ENCODE peak calls at places on chromosomes 4 and X, in ten cellular contexts. One of them, this sample, is unnamed.

GRCh38 chrX:16155586-16155985 is 11.7 kb upstream of the MAGEB17 start:
- DNase-seq in AG09309: no peak
- DNase-seq in HCT116: no peak
- DNase-seq in left ventricle myocardium superior: no peak
- DNase-seq in NCI-H1105: peak
- DNase-seq in anterior cingulate cortex: no peak
- DNase-seq in GM19239: no peak
- DNase-seq in nephron progenitor cell: no peak
- DNase-seq in body of pancreas: no peak
- DNase-seq in glutamatergic neuron: no peak
- DNase-seq in this sample: no peak

GRCh38 chrX:119523664-119524184 is 41.5 kb downstream of the STEEP1 start:
- DNase-seq in AG09309: no peak
- DNase-seq in HCT116: no peak
- DNase-seq in left ventricle myocardium superior: no peak
- DNase-seq in NCI-H1105: no peak
- DNase-seq in anterior cingulate cortex: no peak
- DNase-seq in GM19239: no peak
- DNase-seq in nephron progenitor cell: no peak
- DNase-seq in body of pancreas: no peak
- DNase-seq in glutamatergic neuron: no peak
- DNase-seq in this sample: no peak

GRCh38 chr4:39942507-39942906 is 35.2 kb downstream of the PDS5A start:
- DNase-seq in AG09309: no peak
- DNase-seq in HCT116: no peak
- DNase-seq in left ventricle myocardium superior: no peak
- DNase-seq in NCI-H1105: no peak
- DNase-seq in anterior cingulate cortex: no peak
- DNase-seq in GM19239: no peak
- DNase-seq in nephron progenitor cell: no peak
- DNase-seq in body of pancreas: no peak
- DNase-seq in glutamatergic neuron: no peak
- DNase-seq in this sample: no peak

GRCh38 chrX:18874560-18875255 is 109.2 kb downstream of the PHKA2 start:
- DNase-seq in AG09309: no peak
- DNase-seq in HCT116: no peak
- DNase-seq in left ventricle myocardium superior: no peak
- DNase-seq in NCI-H1105: no peak
- DNase-seq in anterior cingulate cortex: no peak
- DNase-seq in GM19239: no peak
- DNase-seq in nephron progenitor cell: no peak
- DNase-seq in body of pancreas: no peak
- DNase-seq in glutamatergic neuron: no peak
- DNase-seq in this sample: no peak

GRCh38 chr4:8128096-8128856 is 30.3 kb downstream of the ABLIM2 start:
- DNase-seq in AG09309: no peak
- DNase-seq in HCT116: no peak
- DNase-seq in left ventricle myocardium superior: no peak
- DNase-seq in NCI-H1105: no peak
- DNase-seq in anterior cingulate cortex: no peak
- DNase-seq in GM19239: no peak
- DNase-seq in nephron progenitor cell: peak
- DNase-seq in body of pancreas: no peak
- DNase-seq in glutamatergic neuron: no peak
- DNase-seq in this sample: no peak

GRCh38 chr4:118865091-118865708 is 23.5 kb upstream of the SYNPO2 start:
- DNase-seq in AG09309: no peak
- DNase-seq in HCT116: peak
- DNase-seq in left ventricle myocardium superior: no peak
- DNase-seq in NCI-H1105: peak
- DNase-seq in anterior cingulate cortex: no peak
- DNase-seq in GM19239: peak
- DNase-seq in nephron progenitor cell: peak
- DNase-seq in body of pancreas: peak
- DNase-seq in glutamatergic neuron: no peak
- DNase-seq in this sample: no peak

GRCh38 chr4:102623622-102624021 is 122.5 kb downstream of the NFKB1 start:
- DNase-seq in AG09309: no peak
- DNase-seq in HCT116: peak
- DNase-seq in left ventricle myocardium superior: no peak
- DNase-seq in NCI-H1105: no peak
- DNase-seq in anterior cingulate cortex: peak
- DNase-seq in GM19239: no peak
- DNase-seq in nephron progenitor cell: no peak
- DNase-seq in body of pancreas: no peak
- DNase-seq in glutamatergic neuron: no peak
- DNase-seq in this sample: no peak

GRCh38 chrX:49184294-49185061 is 1.7 kb downstream of the PRICKLE3 start:
- DNase-seq in AG09309: no peak
- DNase-seq in HCT116: peak
- DNase-seq in left ventricle myocardium superior: peak
- DNase-seq in NCI-H1105: peak
- DNase-seq in anterior cingulate cortex: peak
- DNase-seq in GM19239: no peak
- DNase-seq in nephron progenitor cell: peak
- DNase-seq in body of pancreas: peak
- DNase-seq in glutamatergic neuron: peak
- DNase-seq in this sample: peak

GRCh38 chr4:164706675-164707074 is 47.3 kb upstream of the SMIM31 start:
- DNase-seq in AG09309: no peak
- DNase-seq in HCT116: no peak
- DNase-seq in left ventricle myocardium superior: no peak
- DNase-seq in NCI-H1105: no peak
- DNase-seq in anterior cingulate cortex: no peak
- DNase-seq in GM19239: no peak
- DNase-seq in nephron progenitor cell: no peak
- DNase-seq in body of pancreas: no peak
- DNase-seq in glutamatergic neuron: no peak
- DNase-seq in this sample: no peak

GRCh38 chr4:67327245-67327860 is 217.9 kb downstream of the CENPC start:
- DNase-seq in AG09309: peak
- DNase-seq in HCT116: peak
- DNase-seq in left ventricle myocardium superior: no peak
- DNase-seq in NCI-H1105: peak
- DNase-seq in anterior cingulate cortex: peak
- DNase-seq in GM19239: peak
- DNase-seq in nephron progenitor cell: peak
- DNase-seq in body of pancreas: peak
- DNase-seq in glutamatergic neuron: peak
- DNase-seq in this sample: peak

GRCh38 chr4:41069838-41070237 is 144.5 kb downstream of the APBB2 start:
- DNase-seq in AG09309: no peak
- DNase-seq in HCT116: no peak
- DNase-seq in left ventricle myocardium superior: no peak
- DNase-seq in NCI-H1105: no peak
- DNase-seq in anterior cingulate cortex: no peak
- DNase-seq in GM19239: no peak
- DNase-seq in nephron progenitor cell: no peak
- DNase-seq in body of pancreas: no peak
- DNase-seq in glutamatergic neuron: no peak
- DNase-seq in this sample: no peak

GRCh38 chrX:70132877-70133302 is 357 bp upstream of the IGBP1 start:
- DNase-seq in AG09309: no peak
- DNase-seq in HCT116: no peak
- DNase-seq in left ventricle myocardium superior: no peak
- DNase-seq in NCI-H1105: no peak
- DNase-seq in anterior cingulate cortex: no peak
- DNase-seq in GM19239: no peak
- DNase-seq in nephron progenitor cell: no peak
- DNase-seq in body of pancreas: no peak
- DNase-seq in glutamatergic neuron: no peak
- DNase-seq in this sample: no peak

GRCh38 chr4:113636438-113636818 is 125.1 kb downstream of the CAMK2D start:
- DNase-seq in AG09309: no peak
- DNase-seq in HCT116: no peak
- DNase-seq in left ventricle myocardium superior: no peak
- DNase-seq in NCI-H1105: no peak
- DNase-seq in anterior cingulate cortex: no peak
- DNase-seq in GM19239: peak
- DNase-seq in nephron progenitor cell: no peak
- DNase-seq in body of pancreas: no peak
- DNase-seq in glutamatergic neuron: no peak
- DNase-seq in this sample: no peak

GRCh38 chr4:3266076-3266475 is 17.1 kb downstream of the MSANTD1 start:
- DNase-seq in AG09309: no peak
- DNase-seq in HCT116: no peak
- DNase-seq in left ventricle myocardium superior: no peak
- DNase-seq in NCI-H1105: no peak
- DNase-seq in anterior cingulate cortex: no peak
- DNase-seq in GM19239: no peak
- DNase-seq in nephron progenitor cell: no peak
- DNase-seq in body of pancreas: no peak
- DNase-seq in glutamatergic neuron: no peak
- DNase-seq in this sample: no peak

GRCh38 chrX:131853440-131853839 is 169.7 kb upstream of the STK26 start:
- DNase-seq in AG09309: no peak
- DNase-seq in HCT116: no peak
- DNase-seq in left ventricle myocardium superior: no peak
- DNase-seq in NCI-H1105: no peak
- DNase-seq in anterior cingulate cortex: no peak
- DNase-seq in GM19239: no peak
- DNase-seq in nephron progenitor cell: no peak
- DNase-seq in body of pancreas: no peak
- DNase-seq in glutamatergic neuron: no peak
- DNase-seq in this sample: no peak

GRCh38 chr4:190014771-190015537 is 12.1 kb downstream of the FRG2 start:
- DNase-seq in AG09309: no peak
- DNase-seq in HCT116: no peak
- DNase-seq in left ventricle myocardium superior: peak
- DNase-seq in NCI-H1105: no peak
- DNase-seq in anterior cingulate cortex: no peak
- DNase-seq in GM19239: no peak
- DNase-seq in nephron progenitor cell: no peak
- DNase-seq in body of pancreas: no peak
- DNase-seq in glutamatergic neuron: peak
- DNase-seq in this sample: peak

GRCh38 chr4:85084371-85085170 is 118.1 kb upstream of the WDFY3 start:
- DNase-seq in AG09309: peak
- DNase-seq in HCT116: peak
- DNase-seq in left ventricle myocardium superior: no peak
- DNase-seq in NCI-H1105: peak
- DNase-seq in anterior cingulate cortex: no peak
- DNase-seq in GM19239: no peak
- DNase-seq in nephron progenitor cell: peak
- DNase-seq in body of pancreas: peak
- DNase-seq in glutamatergic neuron: peak
- DNase-seq in this sample: peak

GRCh38 chr4:78671812-78672440 is 104.2 kb upstream of the BMP2K start:
- DNase-seq in AG09309: no peak
- DNase-seq in HCT116: no peak
- DNase-seq in left ventricle myocardium superior: no peak
- DNase-seq in NCI-H1105: no peak
- DNase-seq in anterior cingulate cortex: no peak
- DNase-seq in GM19239: no peak
- DNase-seq in nephron progenitor cell: no peak
- DNase-seq in body of pancreas: no peak
- DNase-seq in glutamatergic neuron: no peak
- DNase-seq in this sample: no peak

GRCh38 chrX:17519349-17519748 is 144.3 kb downstream of the NHS start:
- DNase-seq in AG09309: no peak
- DNase-seq in HCT116: no peak
- DNase-seq in left ventricle myocardium superior: peak
- DNase-seq in NCI-H1105: no peak
- DNase-seq in anterior cingulate cortex: no peak
- DNase-seq in GM19239: no peak
- DNase-seq in nephron progenitor cell: no peak
- DNase-seq in body of pancreas: no peak
- DNase-seq in glutamatergic neuron: no peak
- DNase-seq in this sample: no peak

GRCh38 chr4:143514432-143514831 is 930 bp downstream of the SMARCA5 start:
- DNase-seq in AG09309: no peak
- DNase-seq in HCT116: no peak
- DNase-seq in left ventricle myocardium superior: peak
- DNase-seq in NCI-H1105: peak
- DNase-seq in anterior cingulate cortex: peak
- DNase-seq in GM19239: no peak
- DNase-seq in nephron progenitor cell: peak
- DNase-seq in body of pancreas: peak
- DNase-seq in glutamatergic neuron: peak
- DNase-seq in this sample: no peak

GRCh38 chrX:119303137-119303536 is 67.1 kb downstream of the PGRMC1 start:
- DNase-seq in AG09309: no peak
- DNase-seq in HCT116: no peak
- DNase-seq in left ventricle myocardium superior: no peak
- DNase-seq in NCI-H1105: no peak
- DNase-seq in anterior cingulate cortex: no peak
- DNase-seq in GM19239: no peak
- DNase-seq in nephron progenitor cell: no peak
- DNase-seq in body of pancreas: no peak
- DNase-seq in glutamatergic neuron: no peak
- DNase-seq in this sample: no peak

GRCh38 chr4:2971275-2971674 is 7.9 kb downstream of the GRK4 start:
- DNase-seq in AG09309: no peak
- DNase-seq in HCT116: no peak
- DNase-seq in left ventricle myocardium superior: no peak
- DNase-seq in NCI-H1105: no peak
- DNase-seq in anterior cingulate cortex: no peak
- DNase-seq in GM19239: no peak
- DNase-seq in nephron progenitor cell: no peak
- DNase-seq in body of pancreas: no peak
- DNase-seq in glutamatergic neuron: no peak
- DNase-seq in this sample: no peak

GRCh38 chrX:108165349-108166111 is 74.0 kb downstream of the ATG4A start:
- DNase-seq in AG09309: no peak
- DNase-seq in HCT116: peak
- DNase-seq in left ventricle myocardium superior: no peak
- DNase-seq in NCI-H1105: no peak
- DNase-seq in anterior cingulate cortex: no peak
- DNase-seq in GM19239: no peak
- DNase-seq in nephron progenitor cell: peak
- DNase-seq in body of pancreas: no peak
- DNase-seq in glutamatergic neuron: peak
- DNase-seq in this sample: no peak

GRCh38 chr4:41420576-41420975 is 117.4 kb upstream of the LIMCH1 start:
- DNase-seq in AG09309: no peak
- DNase-seq in HCT116: no peak
- DNase-seq in left ventricle myocardium superior: no peak
- DNase-seq in NCI-H1105: no peak
- DNase-seq in anterior cingulate cortex: no peak
- DNase-seq in GM19239: no peak
- DNase-seq in nephron progenitor cell: no peak
- DNase-seq in body of pancreas: no peak
- DNase-seq in glutamatergic neuron: no peak
- DNase-seq in this sample: no peak

GRCh38 chr4:20019310-20020015 is 232.2 kb upstream of the SLIT2 start:
- DNase-seq in AG09309: no peak
- DNase-seq in HCT116: no peak
- DNase-seq in left ventricle myocardium superior: no peak
- DNase-seq in NCI-H1105: no peak
- DNase-seq in anterior cingulate cortex: no peak
- DNase-seq in GM19239: no peak
- DNase-seq in nephron progenitor cell: no peak
- DNase-seq in body of pancreas: no peak
- DNase-seq in glutamatergic neuron: no peak
- DNase-seq in this sample: no peak

GRCh38 chr4:139606600-139607301 is 50.7 kb upstream of the SETD7 start:
- DNase-seq in AG09309: no peak
- DNase-seq in HCT116: no peak
- DNase-seq in left ventricle myocardium superior: no peak
- DNase-seq in NCI-H1105: no peak
- DNase-seq in anterior cingulate cortex: no peak
- DNase-seq in GM19239: no peak
- DNase-seq in nephron progenitor cell: no peak
- DNase-seq in body of pancreas: no peak
- DNase-seq in glutamatergic neuron: no peak
- DNase-seq in this sample: no peak

GRCh38 chrX:71514367-71515038 is 18.4 kb upstream of the OGT start:
- DNase-seq in AG09309: no peak
- DNase-seq in HCT116: no peak
- DNase-seq in left ventricle myocardium superior: no peak
- DNase-seq in NCI-H1105: no peak
- DNase-seq in anterior cingulate cortex: no peak
- DNase-seq in GM19239: no peak
- DNase-seq in nephron progenitor cell: no peak
- DNase-seq in body of pancreas: no peak
- DNase-seq in glutamatergic neuron: no peak
- DNase-seq in this sample: no peak

GRCh38 chr4:85955614-85956295 is 404.1 kb downstream of the MAPK10 start:
- DNase-seq in AG09309: no peak
- DNase-seq in HCT116: no peak
- DNase-seq in left ventricle myocardium superior: no peak
- DNase-seq in NCI-H1105: no peak
- DNase-seq in anterior cingulate cortex: no peak
- DNase-seq in GM19239: no peak
- DNase-seq in nephron progenitor cell: no peak
- DNase-seq in body of pancreas: no peak
- DNase-seq in glutamatergic neuron: no peak
- DNase-seq in this sample: no peak